ENCODE peak calls at places on chromosome 22, in nine cellular contexts. D, S, M, J, P, L, V, E and R are unnamed samples.

GRCh38 chr22:19490628-19491230 is 11.0 kb downstream of the CDC45 start:
- DNase-seq in D (no peak), S (no peak), M (no peak), J (no peak), P (no peak), L (no peak), V (no peak), E (no peak), R (no peak)

GRCh38 chr22:46646531-46647211 is 26.5 kb downstream of the GRAMD4 start:
- DNase-seq in D (no peak), S (no peak), M (no peak), J (no peak), P (no peak), L (no peak), V (no peak), E (no peak), R (no peak)

GRCh38 chr22:23285734-23286133 is 105.4 kb downstream of the BCR start:
- DNase-seq in D (no peak), S (no peak), M (no peak), J (no peak), P (no peak), L (no peak), V (no peak), E (no peak), R (no peak)

GRCh38 chr22:45757068-45757467 is 85.4 kb downstream of the ATXN10 start:
- DNase-seq in D (no peak), S (no peak), M (no peak), J (no peak), P (peak; percentile 16), L (no peak), V (no peak), E (peak; percentile 83), R (no peak)

GRCh38 chr22:47842119-47842518 is 1079.7 kb downstream of the TBC1D22A start:
- DNase-seq in D (no peak), S (no peak), M (no peak), J (no peak), P (no peak), L (no peak), V (peak; percentile 72), E (peak; percentile 29), R (no peak)

GRCh38 chr22:25420925-25421904 is 143.3 kb upstream of the GRK3 start:
- DNase-seq in D (no peak), S (no peak), M (no peak), J (no peak), P (no peak), L (no peak), V (no peak), E (peak; percentile 21), R (no peak)

GRCh38 chr22:37121887-37122591 is 12.5 kb upstream of the TMPRSS6 start:
- DNase-seq in D (no peak), S (peak; percentile 71), M (peak; percentile 85), J (no peak), P (no peak), L (peak; percentile 88), V (peak; percentile 30), E (no peak), R (peak; percentile 95)

GRCh38 chr22:44375451-44375850 is 62.7 kb upstream of the SHISAL1 start:
- DNase-seq in D (no peak), S (no peak), M (no peak), J (no peak), P (no peak), L (no peak), V (no peak), E (no peak), R (no peak)

GRCh38 chr22:43446037-43446803 is 34.4 kb downstream of the MPPED1 start:
- DNase-seq in D (no peak), S (no peak), M (no peak), J (peak; percentile 35), P (no peak), L (no peak), V (no peak), E (no peak), R (no peak)